ENCODE peak calls at places on chromosomes 6 and 20, in ten cellular contexts. One of them, this sample, is unnamed.

GRCh38 chr20:12535316-12535715 is 473.5 kb upstream of the SPTLC3 start:
- DNase-seq in MM.1S: no peak
- DNase-seq in cardiac fibroblast: no peak
- DNase-seq in AG10803: no peak
- DNase-seq in GM23338: no peak
- DNase-seq in pancreas: no peak
- DNase-seq in OCI-LY7: no peak
- DNase-seq in fibroblast of lung: no peak
- DNase-seq in CD8-positive, alpha-beta T cell: no peak
- DNase-seq in GM12878: no peak
- DNase-seq in this sample: no peak

GRCh38 chr6:31057426-31058003 is 47.2 kb downstream of the MUC22 start:
- DNase-seq in MM.1S: no peak
- DNase-seq in fibroblast of lung: peak
- DNase-seq in pancreas: peak
- DNase-seq in AG10803: peak
- DNase-seq in OCI-LY7: no peak
- DNase-seq in GM23338: peak
- DNase-seq in GM12878: no peak
- DNase-seq in CD8-positive, alpha-beta T cell: no peak
- DNase-seq in cardiac fibroblast: no peak
- DNase-seq in this sample: no peak

GRCh38 chr6:90343581-90343980 is 46.9 kb upstream of the BACH2 start:
- DNase-seq in MM.1S: no peak
- DNase-seq in GM12878: no peak
- DNase-seq in fibroblast of lung: peak
- DNase-seq in cardiac fibroblast: peak
- DNase-seq in GM23338: no peak
- DNase-seq in CD8-positive, alpha-beta T cell: no peak
- DNase-seq in AG10803: peak
- DNase-seq in pancreas: no peak
- DNase-seq in OCI-LY7: no peak
- DNase-seq in this sample: no peak

GRCh38 chr6:52725530-52726192 is 37.6 kb downstream of the GSTA2 start:
- DNase-seq in cardiac fibroblast: peak
- DNase-seq in OCI-LY7: no peak
- DNase-seq in pancreas: peak
- DNase-seq in AG10803: peak
- DNase-seq in CD8-positive, alpha-beta T cell: no peak
- DNase-seq in GM23338: no peak
- DNase-seq in fibroblast of lung: peak
- DNase-seq in GM12878: no peak
- DNase-seq in MM.1S: no peak
- DNase-seq in this sample: no peak

GRCh38 chr6:68778356-68779020 is 143.4 kb downstream of the ADGRB3 start:
- DNase-seq in GM23338: peak
- DNase-seq in cardiac fibroblast: peak
- DNase-seq in pancreas: no peak
- DNase-seq in CD8-positive, alpha-beta T cell: no peak
- DNase-seq in OCI-LY7: peak
- DNase-seq in GM12878: no peak
- DNase-seq in AG10803: peak
- DNase-seq in MM.1S: peak
- DNase-seq in fibroblast of lung: peak
- DNase-seq in this sample: no peak

GRCh38 chr6:53241936-53242335 is 93.3 kb upstream of the GCM1 start:
- DNase-seq in AG10803: no peak
- DNase-seq in OCI-LY7: no peak
- DNase-seq in cardiac fibroblast: no peak
- DNase-seq in GM23338: no peak
- DNase-seq in CD8-positive, alpha-beta T cell: no peak
- DNase-seq in fibroblast of lung: no peak
- DNase-seq in pancreas: no peak
- DNase-seq in MM.1S: no peak
- DNase-seq in GM12878: no peak
- DNase-seq in this sample: no peak

GRCh38 chr6:8278562-8278961 is 156.8 kb downstream of the SLC35B3 start:
- DNase-seq in GM12878: no peak
- DNase-seq in MM.1S: no peak
- DNase-seq in pancreas: no peak
- DNase-seq in cardiac fibroblast: no peak
- DNase-seq in CD8-positive, alpha-beta T cell: no peak
- DNase-seq in AG10803: no peak
- DNase-seq in OCI-LY7: no peak
- DNase-seq in GM23338: no peak
- DNase-seq in fibroblast of lung: no peak
- DNase-seq in this sample: no peak

GRCh38 chr6:150261997-150262396 is 106.8 kb upstream of the IYD start:
- DNase-seq in AG10803: no peak
- DNase-seq in CD8-positive, alpha-beta T cell: no peak
- DNase-seq in pancreas: no peak
- DNase-seq in MM.1S: no peak
- DNase-seq in cardiac fibroblast: no peak
- DNase-seq in GM23338: peak
- DNase-seq in OCI-LY7: no peak
- DNase-seq in fibroblast of lung: no peak
- DNase-seq in GM12878: no peak
- DNase-seq in this sample: no peak

GRCh38 chr6:21359926-21360325 is 233.6 kb upstream of the SOX4 start:
- DNase-seq in CD8-positive, alpha-beta T cell: no peak
- DNase-seq in fibroblast of lung: no peak
- DNase-seq in OCI-LY7: no peak
- DNase-seq in AG10803: no peak
- DNase-seq in pancreas: no peak
- DNase-seq in MM.1S: no peak
- DNase-seq in GM23338: no peak
- DNase-seq in GM12878: no peak
- DNase-seq in cardiac fibroblast: no peak
- DNase-seq in this sample: no peak

GRCh38 chr6:80156204-80156603 is 49.7 kb downstream of the BCKDHB start:
- DNase-seq in OCI-LY7: no peak
- DNase-seq in fibroblast of lung: no peak
- DNase-seq in pancreas: no peak
- DNase-seq in GM23338: no peak
- DNase-seq in GM12878: no peak
- DNase-seq in cardiac fibroblast: no peak
- DNase-seq in MM.1S: no peak
- DNase-seq in CD8-positive, alpha-beta T cell: no peak
- DNase-seq in AG10803: no peak
- DNase-seq in this sample: no peak

GRCh38 chr6:108578595-108579038 is 17.9 kb downstream of the FOXO3 start:
- DNase-seq in AG10803: peak
- DNase-seq in fibroblast of lung: peak
- DNase-seq in GM12878: no peak
- DNase-seq in cardiac fibroblast: peak
- DNase-seq in GM23338: no peak
- DNase-seq in CD8-positive, alpha-beta T cell: no peak
- DNase-seq in pancreas: no peak
- DNase-seq in OCI-LY7: no peak
- DNase-seq in MM.1S: no peak
- DNase-seq in this sample: no peak

GRCh38 chr20:51236396-51236795 is 213.5 kb upstream of the KCNG1 start:
- DNase-seq in fibroblast of lung: peak
- DNase-seq in CD8-positive, alpha-beta T cell: no peak
- DNase-seq in AG10803: no peak
- DNase-seq in pancreas: no peak
- DNase-seq in GM12878: no peak
- DNase-seq in GM23338: no peak
- DNase-seq in OCI-LY7: no peak
- DNase-seq in cardiac fibroblast: no peak
- DNase-seq in MM.1S: no peak
- DNase-seq in this sample: no peak

GRCh38 chr20:24872291-24873014 is 76.6 kb upstream of the CST7 start:
- DNase-seq in OCI-LY7: peak
- DNase-seq in GM12878: no peak
- DNase-seq in AG10803: no peak
- DNase-seq in pancreas: no peak
- DNase-seq in MM.1S: no peak
- DNase-seq in cardiac fibroblast: no peak
- DNase-seq in CD8-positive, alpha-beta T cell: no peak
- DNase-seq in fibroblast of lung: no peak
- DNase-seq in GM23338: no peak
- DNase-seq in this sample: peak

GRCh38 chr6:91097316-91097878 is 510.5 kb upstream of the MAP3K7 start:
- DNase-seq in MM.1S: no peak
- DNase-seq in AG10803: no peak
- DNase-seq in CD8-positive, alpha-beta T cell: no peak
- DNase-seq in cardiac fibroblast: peak
- DNase-seq in OCI-LY7: no peak
- DNase-seq in GM12878: no peak
- DNase-seq in pancreas: no peak
- DNase-seq in GM23338: no peak
- DNase-seq in fibroblast of lung: peak
- DNase-seq in this sample: no peak

GRCh38 chr6:39347906-39348585 is 25.5 kb upstream of the KCNK16 start:
- DNase-seq in MM.1S: peak
- DNase-seq in pancreas: peak
- DNase-seq in OCI-LY7: peak
- DNase-seq in cardiac fibroblast: peak
- DNase-seq in GM12878: no peak
- DNase-seq in CD8-positive, alpha-beta T cell: peak
- DNase-seq in AG10803: peak
- DNase-seq in fibroblast of lung: peak
- DNase-seq in GM23338: peak
- DNase-seq in this sample: no peak

GRCh38 chr6:14031516-14031915 is 86.1 kb upstream of the CD83 start:
- DNase-seq in GM23338: no peak
- DNase-seq in OCI-LY7: no peak
- DNase-seq in GM12878: no peak
- DNase-seq in CD8-positive, alpha-beta T cell: no peak
- DNase-seq in fibroblast of lung: peak
- DNase-seq in AG10803: peak
- DNase-seq in MM.1S: no peak
- DNase-seq in pancreas: no peak
- DNase-seq in cardiac fibroblast: peak
- DNase-seq in this sample: no peak

GRCh38 chr20:37278966-37279590 is 10.4 kb upstream of the MANBAL start:
- DNase-seq in CD8-positive, alpha-beta T cell: no peak
- DNase-seq in GM12878: no peak
- DNase-seq in GM23338: no peak
- DNase-seq in AG10803: peak
- DNase-seq in MM.1S: no peak
- DNase-seq in fibroblast of lung: peak
- DNase-seq in cardiac fibroblast: no peak
- DNase-seq in OCI-LY7: no peak
- DNase-seq in pancreas: no peak
- DNase-seq in this sample: no peak

GRCh38 chr6:106192824-106193223 is 106.7 kb downstream of the PRDM1 start:
- DNase-seq in OCI-LY7: no peak
- DNase-seq in cardiac fibroblast: no peak
- DNase-seq in CD8-positive, alpha-beta T cell: no peak
- DNase-seq in fibroblast of lung: peak
- DNase-seq in AG10803: peak
- DNase-seq in GM12878: no peak
- DNase-seq in MM.1S: no peak
- DNase-seq in pancreas: no peak
- DNase-seq in GM23338: no peak
- DNase-seq in this sample: no peak

GRCh38 chr20:44401052-44401769 is 45.7 kb downstream of the HNF4A start:
- DNase-seq in MM.1S: no peak
- DNase-seq in fibroblast of lung: no peak
- DNase-seq in OCI-LY7: no peak
- DNase-seq in pancreas: no peak
- DNase-seq in GM23338: no peak
- DNase-seq in GM12878: no peak
- DNase-seq in AG10803: no peak
- DNase-seq in CD8-positive, alpha-beta T cell: no peak
- DNase-seq in cardiac fibroblast: no peak
- DNase-seq in this sample: no peak
- TF ChIP-seq CTCF in MM.1S: no peak
- TF ChIP-seq CTCF in fibroblast of lung: no peak
- TF ChIP-seq CTCF in OCI-LY7: no peak
- TF ChIP-seq CTCF in pancreas: no peak
- TF ChIP-seq CTCF in GM23338: no peak
- TF ChIP-seq CTCF in GM12878: no peak
- TF ChIP-seq CTCF in AG10803: no peak
- TF ChIP-seq CTCF in CD8-positive, alpha-beta T cell: no peak
- TF ChIP-seq CTCF in cardiac fibroblast: no peak
- TF ChIP-seq CTCF in this sample: no peak

GRCh38 chr6:169212897-169213813 is 40.5 kb downstream of the THBS2 start:
- DNase-seq in GM23338: peak
- DNase-seq in pancreas: peak
- DNase-seq in cardiac fibroblast: peak
- DNase-seq in OCI-LY7: peak
- DNase-seq in GM12878: peak
- DNase-seq in CD8-positive, alpha-beta T cell: peak
- DNase-seq in AG10803: peak
- DNase-seq in fibroblast of lung: peak
- DNase-seq in MM.1S: peak
- DNase-seq in this sample: peak
- H3K4me3 ChIP-seq in GM23338: peak
- H3K4me3 ChIP-seq in pancreas: peak
- H3K4me3 ChIP-seq in cardiac fibroblast: no peak
- H3K4me3 ChIP-seq in OCI-LY7: peak
- H3K4me3 ChIP-seq in GM12878: no peak
- H3K4me3 ChIP-seq in CD8-positive, alpha-beta T cell: peak
- H3K4me3 ChIP-seq in AG10803: peak
- H3K4me3 ChIP-seq in fibroblast of lung: no peak
- H3K4me3 ChIP-seq in MM.1S: no peak
- H3K4me3 ChIP-seq in this sample: peak

DNA sequence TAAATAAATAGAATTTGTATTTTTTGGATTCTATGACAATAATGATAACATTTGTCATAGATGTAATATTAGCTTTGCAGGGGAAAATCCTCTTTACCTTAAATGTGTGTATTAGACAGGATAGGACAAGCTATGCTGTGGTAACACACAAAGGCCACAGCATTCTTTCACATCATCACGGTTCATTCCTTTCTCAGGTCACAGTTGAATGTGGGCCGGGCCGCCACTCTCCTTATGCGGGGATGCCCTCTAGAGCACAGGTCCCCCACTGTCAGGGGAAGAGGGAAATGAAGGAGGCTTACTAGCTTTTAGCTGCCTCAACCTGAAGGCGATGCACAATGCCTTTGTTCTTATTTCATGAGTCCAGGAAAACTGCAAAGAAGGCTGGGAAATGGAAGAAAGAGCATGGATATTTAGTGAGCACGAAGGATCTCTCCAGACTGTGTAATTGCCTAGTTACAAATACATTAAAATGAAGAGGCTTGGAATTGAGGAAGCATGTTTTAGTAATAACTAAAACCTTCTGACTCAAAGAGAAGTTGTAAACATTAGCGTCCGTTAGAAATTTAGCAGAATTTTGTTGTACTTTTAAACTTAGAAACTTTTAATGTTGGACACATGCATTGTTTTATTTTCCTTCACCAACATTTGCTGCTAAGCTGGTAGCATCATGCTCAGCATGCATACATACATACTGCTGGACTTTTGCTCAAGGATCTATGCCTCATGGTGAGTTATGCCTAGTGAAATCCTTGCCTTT is 248.9 kb upstream of the FOXQ1 start:
- DNase-seq in GM12878: no peak
- DNase-seq in OCI-LY7: no peak
- DNase-seq in fibroblast of lung: no peak
- DNase-seq in cardiac fibroblast: no peak
- DNase-seq in MM.1S: no peak
- DNase-seq in GM23338: peak
- DNase-seq in CD8-positive, alpha-beta T cell: no peak
- DNase-seq in AG10803: peak
- DNase-seq in pancreas: no peak
- DNase-seq in this sample: no peak
- TF ChIP-seq CTCF in GM12878: peak
- TF ChIP-seq CTCF in OCI-LY7: no peak
- TF ChIP-seq CTCF in fibroblast of lung: no peak
- TF ChIP-seq CTCF in cardiac fibroblast: no peak
- TF ChIP-seq CTCF in MM.1S: no peak
- TF ChIP-seq CTCF in GM23338: peak
- TF ChIP-seq CTCF in CD8-positive, alpha-beta T cell: no peak
- TF ChIP-seq CTCF in AG10803: no peak
- TF ChIP-seq CTCF in pancreas: no peak
- TF ChIP-seq CTCF in this sample: peak

GRCh38 chr6:20246107-20246506 is 33.8 kb upstream of the MBOAT1 start:
- DNase-seq in pancreas: no peak
- DNase-seq in fibroblast of lung: no peak
- DNase-seq in CD8-positive, alpha-beta T cell: no peak
- DNase-seq in GM12878: no peak
- DNase-seq in MM.1S: no peak
- DNase-seq in AG10803: no peak
- DNase-seq in GM23338: no peak
- DNase-seq in cardiac fibroblast: no peak
- DNase-seq in OCI-LY7: no peak
- DNase-seq in this sample: no peak
- H3K4me3 ChIP-seq in pancreas: no peak
- H3K4me3 ChIP-seq in fibroblast of lung: no peak
- H3K4me3 ChIP-seq in CD8-positive, alpha-beta T cell: no peak
- H3K4me3 ChIP-seq in GM12878: no peak
- H3K4me3 ChIP-seq in MM.1S: no peak
- H3K4me3 ChIP-seq in AG10803: no peak
- H3K4me3 ChIP-seq in GM23338: no peak
- H3K4me3 ChIP-seq in cardiac fibroblast: no peak
- H3K4me3 ChIP-seq in OCI-LY7: no peak
- H3K4me3 ChIP-seq in this sample: no peak